ENCODE peak calls at places on chromosomes 3 and 15, in five cellular contexts. X is HepG2, E is GM12878, B is SK-N-SH, W is K562. Q is an unnamed sample.

GRCh38 chr3:190131329-190131728 is 10.6 kb upstream of the P3H2 start:
- DNase-seq in B (no peak), X (no peak), W (no peak), E (no peak), Q (no peak)

GRCh38 chr15:76177491-76178040 is 117.8 kb downstream of the TMEM266 start:
- DNase-seq in B (no peak), W (no peak), X (peak), E (no peak), Q (no peak)

GRCh38 chr15:64844576-64845140 is 2.9 kb downstream of the PLEKHO2 start:
- DNase-seq in X (no peak), B (peak), E (no peak), W (no peak), Q (no peak)

GRCh38 chr3:81931265-81931664 is 169.8 kb upstream of the GBE1 start:
- DNase-seq in B (no peak), X (no peak), E (no peak), W (no peak), Q (no peak)

GRCh38 chr3:127192576-127193232 is at the start of gene PRR23E:
- DNase-seq in E (no peak), X (no peak), B (no peak), W (no peak), Q (no peak)

GRCh38 chr3:12439161-12439560 is 45.1 kb upstream of the TSEN2 start:
- DNase-seq in B (no peak), E (no peak), W (no peak), X (no peak), Q (no peak)

GRCh38 chr3:115019900-115020299 is 127.2 kb downstream of the ZBTB20 start:
- DNase-seq in E (no peak), B (no peak), X (no peak), W (no peak), Q (no peak)

GRCh38 chr3:157493627-157494550 is 9.3 kb downstream of the VEPH1 start:
- DNase-seq in X (peak), E (no peak), W (peak), B (peak), Q (no peak)

GRCh38 chr3:11547498-11547897 is 96.2 kb downstream of the VGLL4 start:
- DNase-seq in W (no peak), X (no peak), E (no peak), B (no peak), Q (no peak)

GRCh38 chr15:58980351-58980939 is 7.0 kb upstream of the RNF111 start:
- DNase-seq in E (no peak), B (peak), X (peak), W (peak), Q (no peak)

GRCh38 chr3:95627293-95627692 is 1187.1 kb upstream of the EPHA6 start:
- DNase-seq in E (no peak), B (no peak), W (no peak), X (no peak), Q (no peak)

GRCh38 chr3:138059261-138059660 is 49.3 kb downstream of the CLDN18 start:
- DNase-seq in W (no peak), E (no peak), X (no peak), B (no peak), Q (no peak)

GRCh38 chr3:150681037-150681436 is 22.7 kb downstream of the ERICH6 start:
- DNase-seq in X (no peak), B (no peak), E (peak), W (no peak), Q (no peak)

GRCh38 chr3:140207541-140207940 is 272.6 kb downstream of the CLSTN2 start:
- DNase-seq in W (no peak), B (no peak), X (no peak), E (no peak), Q (no peak)

GRCh38 chr15:83287541-83288027 is 3.1 kb upstream of the BNC1 start:
- DNase-seq in B (no peak), X (no peak), E (no peak), W (no peak), Q (no peak)

GRCh38 chr3:111072016-111072891 is 638 bp downstream of the NECTIN3 start:
- DNase-seq in E (no peak), W (no peak), X (peak), B (no peak), Q (no peak)

GRCh38 chr3:23203651-23204111 is 554 bp downstream of the UBE2E2 start:
- DNase-seq in B (peak), X (no peak), E (no peak), W (no peak), Q (peak)

GRCh38 chr3:50587806-50588758 is 18.8 kb downstream of the HEMK1 start:
- DNase-seq in X (peak), B (no peak), W (no peak), E (peak), Q (no peak)

GRCh38 chr3:143207338-143207961 is 87.9 kb downstream of the CHST2 start:
- DNase-seq in E (peak), X (no peak), W (peak), B (no peak), Q (peak)

GRCh38 chr3:11910971-11911531 is 64.4 kb upstream of the TAMM41 start:
- DNase-seq in B (peak), X (no peak), E (no peak), W (no peak), Q (no peak)

GRCh38 chr15:75195122-75195765 is 6.4 kb upstream of the C15orf39 start:
- DNase-seq in E (no peak), X (no peak), B (peak), W (no peak), Q (no peak)

GRCh38 chr15:28125673-28126651 is 26.8 kb upstream of the OCA2 start:
- DNase-seq in B (peak), W (peak), E (no peak), X (peak), Q (peak)

GRCh38 chr3:128416578-128417150 is 50.0 kb downstream of the DNAJB8 start:
- DNase-seq in W (peak), E (no peak), B (peak), X (peak), Q (peak)

GRCh38 chr15:84910928-84911623 is 26.6 kb downstream of the SLC28A1 start:
- DNase-seq in X (no peak), E (no peak), B (no peak), W (no peak), Q (no peak)

GRCh38 chr15:68483165-68483564 is 51.2 kb upstream of the ITGA11 start:
- DNase-seq in W (no peak), X (no peak), E (no peak), B (no peak), Q (no peak)

GRCh38 chr15:38894260-38894948 is 329.8 kb upstream of the RASGRP1 start:
- DNase-seq in W (no peak), E (no peak), B (no peak), X (no peak), Q (no peak)

GRCh38 chr15:99168601-99169580 is 64.0 kb downstream of the SYNM start:
- DNase-seq in B (no peak), W (no peak), E (no peak), X (no peak), Q (no peak)

GRCh38 chr3:12841970-12842328 is 584 bp upstream of the RPL32 start:
- DNase-seq in X (no peak), E (no peak), B (no peak), W (no peak), Q (no peak)

GRCh38 chr3:154121236-154122095 is at the start of gene ARHGEF26:
- DNase-seq in E (no peak), B (peak), X (peak), W (peak), Q (peak)

GRCh38 chr3:132083583-132084372 is 49.0 kb upstream of the CPNE4 start:
- DNase-seq in X (no peak), B (no peak), E (no peak), W (no peak), Q (no peak)

GRCh38 chr15:65083262-65083701 is 6.7 kb downstream of the KBTBD13 start:
- DNase-seq in B (no peak), W (peak), E (no peak), X (no peak), Q (no peak)

GRCh38 chr15:70584441-70584837 is 178.9 kb downstream of the UACA start:
- DNase-seq in X (no peak), W (no peak), E (no peak), B (no peak), Q (no peak)

GRCh38 chr3:107285197-107285596 is 92.0 kb upstream of the CCDC54 start:
- DNase-seq in X (no peak), E (no peak), B (peak), W (no peak), Q (no peak)

GRCh38 chr15:39095218-39095879 is 485.5 kb upstream of the THBS1 start:
- DNase-seq in E (no peak), X (no peak), W (no peak), B (no peak), Q (no peak)

GRCh38 chr3:44069276-44069675 is 172.4 kb upstream of the TOPAZ1 start:
- DNase-seq in B (no peak), E (no peak), X (no peak), W (no peak), Q (no peak)

GRCh38 chr15:83854950-83855707 is 201.2 kb downstream of the ADAMTSL3 start:
- DNase-seq in W (no peak), E (no peak), X (no peak), B (no peak), Q (no peak)

GRCh38 chr3:120094776-120095225 is 554 bp upstream of the GSK3B start:
- DNase-seq in W (peak), X (peak), E (peak), B (peak), Q (peak)

GRCh38 chr15:68667800-68668625 is 89.2 kb downstream of the CORO2B start:
- DNase-seq in E (no peak), B (no peak), X (no peak), W (no peak), Q (no peak)

GRCh38 chr3:151113342-151113741 is 27.9 kb downstream of the MED12L start:
- DNase-seq in W (no peak), X (no peak), B (no peak), E (no peak), Q (peak)

GRCh38 chr15:68487087-68487843 is 55.3 kb upstream of the ITGA11 start:
- DNase-seq in X (no peak), W (no peak), E (no peak), B (no peak), Q (no peak)

GRCh38 chr15:95278532-95279265 is 1047.3 kb downstream of the MCTP2 start:
- DNase-seq in W (no peak), X (no peak), B (no peak), E (no peak), Q (no peak)

GRCh38 chr15:95279277-95280019 is 1048.1 kb downstream of the MCTP2 start:
- DNase-seq in X (no peak), B (no peak), W (no peak), E (no peak), Q (no peak)

GRCh38 chr15:95284487-95284886 is 1046.0 kb upstream of the NR2F2 start:
- DNase-seq in W (no peak), E (no peak), X (no peak), B (no peak), Q (no peak)

GRCh38 chr15:95280711-95281110 is 1049.3 kb downstream of the MCTP2 start:
- DNase-seq in W (no peak), X (no peak), E (no peak), B (no peak), Q (no peak)

DNA sequence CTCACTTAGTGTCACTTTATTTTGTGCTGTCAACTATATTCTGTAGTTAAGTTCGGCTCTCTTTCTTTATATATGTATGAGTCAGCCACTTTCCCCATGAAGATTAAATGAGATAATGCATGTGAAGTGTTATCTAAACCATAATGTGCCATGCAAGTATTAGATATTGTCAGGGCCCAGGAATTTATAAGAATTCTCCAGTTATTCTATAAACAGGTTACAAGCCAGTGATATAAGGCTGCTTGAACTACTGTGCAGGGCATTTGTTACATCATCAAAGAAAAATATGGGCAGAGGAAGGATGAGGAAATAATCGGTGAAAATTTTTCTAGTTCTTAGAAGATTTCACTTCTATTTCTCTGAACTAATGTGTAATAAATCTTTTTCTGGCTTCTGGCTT is 1049.0 kb upstream of the NR2F2 start:
- DNase-seq in X (no peak), E (no peak), B (no peak), W (no peak), Q (no peak)
- TF ChIP-seq GABPA in X (no peak), E (no peak), B (no peak), W (no peak), Q (no peak)

GRCh38 chr3:149455989-149456388 is 18.5 kb upstream of the TM4SF4 start:
- DNase-seq in X (no peak), E (no peak), B (no peak), W (no peak), Q (no peak)
- TF ChIP-seq REST in X (no peak), E (no peak), B (no peak), W (no peak), Q (no peak)

DNA sequence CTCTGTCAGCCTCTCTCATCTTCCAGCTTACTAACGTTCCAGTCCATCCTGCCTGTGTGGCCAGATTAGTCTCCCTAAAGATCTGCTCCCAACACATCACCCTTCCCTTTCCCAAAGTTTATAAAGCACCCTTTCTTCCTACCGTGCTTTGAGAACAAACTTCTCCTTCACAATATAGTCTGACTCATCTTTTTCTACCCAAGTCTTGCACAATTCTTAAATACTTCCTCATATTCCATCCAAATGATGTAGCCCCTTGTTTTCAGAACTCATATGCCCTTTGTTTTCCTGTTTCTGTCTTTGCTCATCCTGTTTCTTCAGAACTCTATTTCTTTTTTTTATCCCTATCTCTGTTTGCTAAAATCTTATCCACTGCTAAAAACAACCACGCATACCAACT is 326.8 kb downstream of the MFSD1 start:
- DNase-seq in E (no peak), B (no peak), W (no peak), X (no peak), Q (peak)
- H3K4me3 ChIP-seq in E (no peak), B (no peak), W (no peak), X (no peak), Q (no peak)

DNA sequence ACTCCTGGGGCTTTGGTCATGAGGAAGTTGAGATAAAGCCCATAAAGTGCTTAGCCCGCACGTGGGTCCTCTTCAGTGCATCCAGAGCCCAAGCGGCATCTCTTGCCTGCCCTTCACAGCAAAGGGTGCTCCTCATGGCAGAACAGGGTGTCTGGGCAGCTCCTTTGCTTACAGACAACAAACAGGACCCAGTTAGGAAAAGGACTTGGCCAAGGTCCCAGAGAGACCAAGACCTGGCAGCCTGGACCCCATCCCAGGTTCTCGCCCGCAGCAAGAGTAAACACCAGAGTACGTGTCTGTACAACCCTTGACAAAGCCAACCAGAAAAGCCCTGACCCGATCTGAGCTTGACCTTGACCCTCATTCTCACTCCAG is 27.0 kb downstream of the ALS2CL start:
- DNase-seq in W (no peak), X (no peak), B (peak), E (no peak), Q (no peak)
- TF ChIP-seq GABPA in W (no peak), X (no peak), B (no peak), E (no peak), Q (no peak)

GRCh38 chr3:171261487-171261886 is 198.7 kb downstream of the TNIK start:
- DNase-seq in W (no peak), B (no peak), E (no peak), X (no peak), Q (no peak)
- TF ChIP-seq REST in W (no peak), B (no peak), E (no peak), X (no peak), Q (no peak)

Q was measured in HL-60.